ENCODE peak calls at places on chromosomes 7 and 10, in seven cellular contexts. N, A, T, C, W, V and L are unnamed samples.

GRCh38 chr7:116218051-116218645 is 7.8 kb downstream of the TES start:
- DNase-seq in N (no peak), V (no peak), C (no peak), T (no peak), W (peak), A (no peak), L (no peak)

GRCh38 chr7:77811895-77812685 is 13.5 kb downstream of the PHTF2 start:
- DNase-seq in N (no peak), C (no peak), T (no peak), W (peak), V (no peak), A (no peak), L (no peak)

GRCh38 chr7:108358553-108358952 is 97.7 kb downstream of the NRCAM start:
- DNase-seq in C (no peak), W (peak), V (no peak), T (no peak), N (no peak), A (no peak), L (no peak)

GRCh38 chr7:41808541-41808940 is 105.7 kb upstream of the INHBA start:
- DNase-seq in C (no peak), A (no peak), W (no peak), N (no peak), T (no peak), V (no peak), L (no peak)

GRCh38 chr7:27921081-27921836 is 181.3 kb downstream of the TAX1BP1 start:
- DNase-seq in C (peak), W (peak), N (peak), A (no peak), V (peak), T (peak), L (peak)

GRCh38 chr7:51317582-51317910 is 937 bp upstream of the COBL start:
- DNase-seq in V (no peak), C (no peak), A (no peak), T (no peak), W (no peak), N (no peak), L (no peak)

GRCh38 chr10:93417264-93417663 is 64.9 kb downstream of the MYOF start:
- DNase-seq in T (peak), C (no peak), N (no peak), W (no peak), A (peak), V (no peak), L (no peak)

GRCh38 chr10:31457858-31458257 is 138.8 kb downstream of the ZEB1 start:
- DNase-seq in W (peak), A (no peak), N (no peak), C (no peak), V (no peak), T (no peak), L (no peak)

GRCh38 chr7:25032774-25033743 is 53.1 kb upstream of the OSBPL3 start:
- DNase-seq in T (no peak), W (no peak), C (no peak), V (no peak), N (no peak), A (no peak), L (no peak)

GRCh38 chr10:12588091-12588850 is 238.9 kb downstream of the CAMK1D start:
- DNase-seq in V (no peak), N (no peak), A (no peak), C (peak), T (no peak), W (no peak), L (no peak)

GRCh38 chr7:29839302-29839701 is 33.0 kb downstream of the WIPF3 start:
- DNase-seq in N (no peak), T (no peak), V (no peak), W (peak), C (no peak), A (peak), L (no peak)

GRCh38 chr7:20594023-20594422 is 21.4 kb upstream of the ABCB5 start:
- DNase-seq in N (no peak), C (no peak), T (no peak), A (no peak), W (no peak), V (no peak), L (no peak)

GRCh38 chr10:30784896-30785605 is 155.5 kb upstream of the LYZL2 start:
- DNase-seq in W (peak), T (peak), N (no peak), A (peak), C (no peak), V (peak), L (peak)

GRCh38 chr10:59175538-59176240 is 754 bp upstream of the PHYHIPL start:
- DNase-seq in W (no peak), C (no peak), A (no peak), N (no peak), T (peak), V (no peak), L (peak)